ENCODE peak calls at places on chromosomes 6 and 20, in six cellular contexts. One of them, this sample, is unnamed.

GRCh38 chr6:151655099-151655498 is 152.4 kb upstream of the ESR1 start:
- DNase-seq in spleen: no peak
- DNase-seq in neural progenitor cell: no peak
- DNase-seq in pancreas: no peak
- DNase-seq in left lung: no peak
- DNase-seq in choroid plexus epithelial cell: no peak
- DNase-seq in this sample: no peak

GRCh38 chr20:6711950-6712634 is 55.4 kb upstream of the BMP2 start:
- DNase-seq in pancreas: no peak
- DNase-seq in spleen: no peak
- DNase-seq in neural progenitor cell: no peak
- DNase-seq in choroid plexus epithelial cell: no peak
- DNase-seq in left lung: peak
- DNase-seq in this sample: no peak

GRCh38 chr6:137543114-137543513 is 48.9 kb upstream of the OLIG3 start:
- DNase-seq in choroid plexus epithelial cell: no peak
- DNase-seq in spleen: no peak
- DNase-seq in neural progenitor cell: no peak
- DNase-seq in pancreas: no peak
- DNase-seq in left lung: no peak
- DNase-seq in this sample: no peak

GRCh38 chr6:90859612-90860011 is 272.7 kb upstream of the MAP3K7 start:
- DNase-seq in spleen: no peak
- DNase-seq in neural progenitor cell: peak
- DNase-seq in left lung: no peak
- DNase-seq in choroid plexus epithelial cell: no peak
- DNase-seq in pancreas: no peak
- DNase-seq in this sample: no peak

GRCh38 chr20:15836634-15837033 is 736.6 kb downstream of the KIF16B start:
- DNase-seq in left lung: no peak
- DNase-seq in pancreas: no peak
- DNase-seq in spleen: no peak
- DNase-seq in neural progenitor cell: no peak
- DNase-seq in choroid plexus epithelial cell: no peak
- DNase-seq in this sample: no peak

GRCh38 chr6:147246853-147247635 is 42.8 kb downstream of the STXBP5 start:
- DNase-seq in neural progenitor cell: no peak
- DNase-seq in pancreas: no peak
- DNase-seq in left lung: no peak
- DNase-seq in choroid plexus epithelial cell: peak
- DNase-seq in spleen: no peak
- DNase-seq in this sample: no peak

GRCh38 chr6:108009894-108010293 is 51.9 kb upstream of the SEC63 start:
- DNase-seq in spleen: no peak
- DNase-seq in choroid plexus epithelial cell: no peak
- DNase-seq in pancreas: no peak
- DNase-seq in neural progenitor cell: no peak
- DNase-seq in left lung: no peak
- DNase-seq in this sample: no peak

GRCh38 chr6:125191916-125192609 is 38.5 kb downstream of the TPD52L1 start:
- DNase-seq in choroid plexus epithelial cell: peak
- DNase-seq in spleen: no peak
- DNase-seq in neural progenitor cell: peak
- DNase-seq in pancreas: no peak
- DNase-seq in left lung: peak
- DNase-seq in this sample: peak

GRCh38 chr6:127464881-127465459 is 5.8 kb upstream of the KIAA0408 start:
- DNase-seq in choroid plexus epithelial cell: peak
- DNase-seq in left lung: peak
- DNase-seq in spleen: no peak
- DNase-seq in neural progenitor cell: peak
- DNase-seq in pancreas: peak
- DNase-seq in this sample: peak

GRCh38 chr20:878511-879307 is 37.4 kb downstream of the ANGPT4 start:
- DNase-seq in neural progenitor cell: peak
- DNase-seq in pancreas: no peak
- DNase-seq in spleen: peak
- DNase-seq in left lung: no peak
- DNase-seq in choroid plexus epithelial cell: peak
- DNase-seq in this sample: no peak

GRCh38 chr20:15236812-15237211 is 899.4 kb upstream of the FLRT3 start:
- DNase-seq in spleen: no peak
- DNase-seq in neural progenitor cell: peak
- DNase-seq in pancreas: no peak
- DNase-seq in choroid plexus epithelial cell: peak
- DNase-seq in left lung: no peak
- DNase-seq in this sample: no peak

GRCh38 chr6:17318435-17319165 is 37.4 kb downstream of the RBM24 start:
- DNase-seq in neural progenitor cell: no peak
- DNase-seq in pancreas: no peak
- DNase-seq in left lung: no peak
- DNase-seq in spleen: no peak
- DNase-seq in choroid plexus epithelial cell: no peak
- DNase-seq in this sample: no peak

GRCh38 chr6:104789770-104790190 is 69.9 kb downstream of the HACE1 start:
- DNase-seq in left lung: no peak
- DNase-seq in neural progenitor cell: no peak
- DNase-seq in pancreas: no peak
- DNase-seq in choroid plexus epithelial cell: peak
- DNase-seq in spleen: no peak
- DNase-seq in this sample: no peak

GRCh38 chr6:37776546-37776945 is 43.0 kb upstream of the ZFAND3 start:
- DNase-seq in pancreas: no peak
- DNase-seq in left lung: no peak
- DNase-seq in neural progenitor cell: no peak
- DNase-seq in spleen: no peak
- DNase-seq in choroid plexus epithelial cell: no peak
- DNase-seq in this sample: no peak

GRCh38 chr6:24504642-24505586 is 10.1 kb downstream of the ALDH5A1 start:
- DNase-seq in choroid plexus epithelial cell: no peak
- DNase-seq in spleen: no peak
- DNase-seq in neural progenitor cell: no peak
- DNase-seq in pancreas: no peak
- DNase-seq in left lung: peak
- DNase-seq in this sample: no peak

GRCh38 chr6:63817492-63818050 is 182.0 kb downstream of the PHF3 start:
- DNase-seq in pancreas: no peak
- DNase-seq in neural progenitor cell: no peak
- DNase-seq in choroid plexus epithelial cell: no peak
- DNase-seq in spleen: no peak
- DNase-seq in left lung: no peak
- DNase-seq in this sample: no peak

GRCh38 chr6:63816401-63816975 is 180.9 kb downstream of the PHF3 start:
- DNase-seq in choroid plexus epithelial cell: no peak
- DNase-seq in pancreas: no peak
- DNase-seq in left lung: no peak
- DNase-seq in neural progenitor cell: no peak
- DNase-seq in spleen: no peak
- DNase-seq in this sample: no peak

GRCh38 chr6:63814459-63814858 is 178.9 kb downstream of the PHF3 start:
- DNase-seq in choroid plexus epithelial cell: peak
- DNase-seq in pancreas: no peak
- DNase-seq in left lung: no peak
- DNase-seq in spleen: no peak
- DNase-seq in neural progenitor cell: no peak
- DNase-seq in this sample: no peak

GRCh38 chr6:63819831-63820230 is 184.2 kb downstream of the PHF3 start:
- DNase-seq in choroid plexus epithelial cell: peak
- DNase-seq in pancreas: no peak
- DNase-seq in left lung: no peak
- DNase-seq in spleen: no peak
- DNase-seq in neural progenitor cell: no peak
- DNase-seq in this sample: no peak

GRCh38 chr6:63816979-63817436 is 181.4 kb downstream of the PHF3 start:
- DNase-seq in left lung: no peak
- DNase-seq in pancreas: no peak
- DNase-seq in spleen: no peak
- DNase-seq in neural progenitor cell: peak
- DNase-seq in choroid plexus epithelial cell: peak
- DNase-seq in this sample: no peak
- TF ChIP-seq CTCF in left lung: no peak
- TF ChIP-seq CTCF in pancreas: no peak
- TF ChIP-seq CTCF in spleen: no peak
- TF ChIP-seq CTCF in neural progenitor cell: peak
- TF ChIP-seq CTCF in choroid plexus epithelial cell: peak
- TF ChIP-seq CTCF in this sample: no peak

DNA sequence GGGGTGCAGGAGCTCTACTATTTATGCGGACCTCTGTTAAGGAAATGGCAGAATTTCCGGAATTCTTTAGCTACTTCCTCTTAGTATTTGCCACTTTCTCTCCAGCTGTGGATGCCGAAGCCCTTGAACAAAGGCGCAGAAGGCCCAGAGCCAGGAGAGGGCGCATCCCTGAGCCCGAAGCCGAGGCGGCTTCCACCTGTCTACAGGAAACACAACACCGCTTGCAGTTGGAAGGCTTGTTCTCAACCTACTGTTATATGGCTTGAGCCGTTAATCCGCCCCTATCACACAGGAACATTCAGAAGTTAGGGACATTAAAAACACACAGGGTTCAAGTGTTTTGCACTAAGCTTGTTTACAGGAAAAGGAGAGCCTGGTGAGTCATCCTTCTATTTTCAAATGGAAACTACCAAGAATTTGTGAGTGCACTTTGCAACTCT is 417.1 kb downstream of the BCKDHB start:
- DNase-seq in neural progenitor cell: peak
- DNase-seq in left lung: no peak
- DNase-seq in spleen: peak
- DNase-seq in pancreas: no peak
- DNase-seq in choroid plexus epithelial cell: peak
- DNase-seq in this sample: no peak
- TF ChIP-seq CTCF in neural progenitor cell: peak
- TF ChIP-seq CTCF in left lung: no peak
- TF ChIP-seq CTCF in spleen: peak
- TF ChIP-seq CTCF in pancreas: no peak
- TF ChIP-seq CTCF in choroid plexus epithelial cell: peak
- TF ChIP-seq CTCF in this sample: no peak

GRCh38 chr20:21456207-21456606 is 57.7 kb downstream of the NKX2-2 start:
- DNase-seq in neural progenitor cell: no peak
- DNase-seq in left lung: no peak
- DNase-seq in spleen: no peak
- DNase-seq in choroid plexus epithelial cell: no peak
- DNase-seq in pancreas: no peak
- DNase-seq in this sample: no peak
- TF ChIP-seq CTCF in neural progenitor cell: no peak
- TF ChIP-seq CTCF in left lung: no peak
- TF ChIP-seq CTCF in spleen: no peak
- TF ChIP-seq CTCF in choroid plexus epithelial cell: no peak
- TF ChIP-seq CTCF in pancreas: no peak
- TF ChIP-seq CTCF in this sample: no peak

DNA sequence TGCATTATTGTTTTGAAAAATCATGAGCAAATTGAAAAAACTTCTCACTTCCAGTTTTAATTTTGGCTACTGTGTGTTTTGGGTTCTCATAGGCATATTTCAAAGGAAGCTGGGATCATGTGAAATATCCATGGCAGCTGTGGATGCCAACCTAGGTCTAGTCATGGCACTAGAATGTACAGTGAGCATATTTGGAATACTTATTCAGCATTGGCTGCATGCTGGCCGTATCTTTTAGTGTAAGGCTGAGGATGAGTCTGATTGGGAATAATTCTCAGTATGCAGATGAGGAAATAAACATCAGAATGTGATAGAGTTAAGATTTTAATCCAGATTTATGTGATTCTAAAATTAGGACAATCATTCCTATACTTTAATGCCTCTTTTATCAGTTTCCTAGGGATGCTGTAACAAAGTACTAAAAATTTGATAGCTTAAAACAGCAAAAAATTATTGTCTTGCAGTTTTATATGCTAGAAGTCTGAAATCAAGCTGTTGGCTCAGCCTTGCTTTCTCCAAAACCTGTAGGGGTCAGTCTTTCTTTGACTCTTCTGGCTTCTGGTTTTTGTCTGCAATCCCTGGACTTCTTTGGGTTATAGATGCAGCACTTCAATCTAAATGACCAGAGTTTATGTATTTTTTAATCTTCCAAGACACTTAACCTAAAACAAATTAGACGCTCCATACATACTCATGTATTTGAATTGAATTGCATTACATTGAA is 37.7 kb upstream of the DEFB112 start:
- DNase-seq in pancreas: no peak
- DNase-seq in neural progenitor cell: peak
- DNase-seq in spleen: no peak
- DNase-seq in choroid plexus epithelial cell: peak
- DNase-seq in left lung: no peak
- DNase-seq in this sample: no peak
- TF ChIP-seq CTCF in pancreas: no peak
- TF ChIP-seq CTCF in neural progenitor cell: peak
- TF ChIP-seq CTCF in spleen: no peak
- TF ChIP-seq CTCF in choroid plexus epithelial cell: no peak
- TF ChIP-seq CTCF in left lung: no peak
- TF ChIP-seq CTCF in this sample: no peak

GRCh38 chr6:140436023-140436811 is 1061.8 kb upstream of the CITED2 start:
- DNase-seq in spleen: no peak
- DNase-seq in left lung: no peak
- DNase-seq in neural progenitor cell: peak
- DNase-seq in choroid plexus epithelial cell: peak
- DNase-seq in pancreas: no peak
- DNase-seq in this sample: no peak
- TF ChIP-seq CTCF in spleen: no peak
- TF ChIP-seq CTCF in left lung: no peak
- TF ChIP-seq CTCF in neural progenitor cell: no peak
- TF ChIP-seq CTCF in choroid plexus epithelial cell: no peak
- TF ChIP-seq CTCF in pancreas: no peak
- TF ChIP-seq CTCF in this sample: no peak

GRCh38 chr6:30820196-30820595 is 64.1 kb upstream of the DDR1 start:
- DNase-seq in pancreas: no peak
- DNase-seq in left lung: no peak
- DNase-seq in spleen: no peak
- DNase-seq in choroid plexus epithelial cell: peak
- DNase-seq in neural progenitor cell: no peak
- DNase-seq in this sample: no peak
- TF ChIP-seq CTCF in pancreas: no peak
- TF ChIP-seq CTCF in left lung: no peak
- TF ChIP-seq CTCF in spleen: no peak
- TF ChIP-seq CTCF in choroid plexus epithelial cell: peak
- TF ChIP-seq CTCF in neural progenitor cell: no peak
- TF ChIP-seq CTCF in this sample: no peak

DNA sequence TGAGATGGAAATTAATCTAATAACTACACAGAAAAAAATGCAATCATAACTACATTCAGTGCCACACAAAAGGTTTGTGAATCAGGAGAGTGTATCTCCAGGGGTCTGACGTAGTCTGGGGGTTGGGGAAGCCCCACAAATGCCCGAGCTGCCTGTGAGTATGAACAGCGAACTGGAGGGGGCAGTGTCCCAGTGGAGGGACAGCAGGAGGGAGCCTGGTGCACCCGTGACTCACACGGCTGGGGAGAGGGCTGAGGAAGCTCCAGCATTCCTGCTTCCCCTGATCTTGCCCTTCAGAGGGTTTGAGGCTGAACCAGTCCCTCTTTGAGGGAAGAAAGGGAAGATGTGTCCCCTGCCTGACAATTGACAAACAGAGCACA is 78.9 kb downstream of the CDH26 start:
- DNase-seq in spleen: no peak
- DNase-seq in pancreas: no peak
- DNase-seq in choroid plexus epithelial cell: peak
- DNase-seq in left lung: no peak
- DNase-seq in neural progenitor cell: no peak
- DNase-seq in this sample: no peak
- TF ChIP-seq CTCF in spleen: no peak
- TF ChIP-seq CTCF in pancreas: no peak
- TF ChIP-seq CTCF in choroid plexus epithelial cell: no peak
- TF ChIP-seq CTCF in left lung: no peak
- TF ChIP-seq CTCF in neural progenitor cell: no peak
- TF ChIP-seq CTCF in this sample: no peak

GRCh38 chr6:79869600-79870084 is 77.7 kb downstream of the ELOVL4 start:
- DNase-seq in neural progenitor cell: peak
- DNase-seq in choroid plexus epithelial cell: peak
- DNase-seq in pancreas: peak
- DNase-seq in spleen: peak
- DNase-seq in left lung: peak
- DNase-seq in this sample: peak
- TF ChIP-seq CTCF in neural progenitor cell: peak
- TF ChIP-seq CTCF in choroid plexus epithelial cell: peak
- TF ChIP-seq CTCF in pancreas: peak
- TF ChIP-seq CTCF in spleen: peak
- TF ChIP-seq CTCF in left lung: peak
- TF ChIP-seq CTCF in this sample: peak

This sample was measured in D721Med.